ENCODE peak calls at places on chromosomes 3 and 15, in ten cellular contexts. P, Y, Q, A, E, R, G, F, W and J are unnamed samples.
A peak's percentile ranks its signal among the peaks of the same experiment; 100 is the strongest.

GRCh38 chr3:134801204-134801958 is 6.3 kb downstream of the EPHB1 start:
- DNase-seq in W (no peak), R (no peak), Q (no peak), G (no peak), A (no peak), Y (no peak), P (no peak), F (no peak), E (no peak), J (no peak)

GRCh38 chr3:196288141-196288460 is 575 bp upstream of the PCYT1A start:
- DNase-seq in W (no peak), R (no peak), A (peak; percentile 35), P (no peak), Q (no peak), Y (no peak), G (no peak), E (no peak), F (peak; percentile 19), J (no peak)

GRCh38 chr15:101206173-101206572 is 45.7 kb downstream of the CHSY1 start:
- DNase-seq in Q (no peak), G (no peak), P (no peak), F (peak; percentile 95), W (no peak), E (no peak), R (no peak), A (no peak), Y (no peak), J (no peak)

GRCh38 chr3:99249627-99250026 is 348.1 kb upstream of the DCBLD2 start:
- DNase-seq in Q (no peak), A (no peak), P (no peak), R (no peak), W (no peak), G (no peak), F (no peak), E (no peak), Y (no peak), J (no peak)

GRCh38 chr3:10344944-10345575 is 24.1 kb upstream of the SEC13 start:
- DNase-seq in Q (no peak), E (no peak), R (no peak), F (no peak), Y (no peak), A (no peak), G (no peak), P (peak; percentile 48), W (no peak), J (no peak)

GRCh38 chr3:80734483-80734882 is 966.7 kb upstream of the ROBO1 start:
- DNase-seq in F (no peak), P (no peak), Y (no peak), W (no peak), E (no peak), R (no peak), Q (no peak), A (no peak), G (no peak), J (no peak)

GRCh38 chr15:96849501-96849900 is 519.0 kb downstream of the NR2F2 start:
- DNase-seq in P (no peak), Y (no peak), A (no peak), Q (no peak), F (peak; percentile 38), W (no peak), E (no peak), G (no peak), R (no peak), J (no peak)

GRCh38 chr3:182979719-182980191 is 583 bp downstream of the DCUN1D1 start:
- DNase-seq in F (peak; percentile 5), R (no peak), Q (peak; percentile 35), P (no peak), A (peak; percentile 6), G (no peak), E (peak; percentile 39), W (peak; percentile 40), Y (peak; percentile 68), J (peak; percentile 24)

GRCh38 chr3:42706721-42707619 is 4.4 kb upstream of the HHATL start:
- DNase-seq in E (no peak), G (no peak), W (no peak), Q (no peak), P (no peak), Y (peak; percentile 40), F (no peak), R (no peak), A (no peak), J (no peak)

GRCh38 chr3:138497021-138497420 is 62.6 kb downstream of the ESYT3 start:
- DNase-seq in Q (no peak), E (no peak), W (no peak), A (no peak), P (no peak), Y (no peak), R (no peak), G (no peak), F (no peak), J (no peak)

GRCh38 chr3:9146367-9147071 is 102.9 kb downstream of the SRGAP3 start:
- DNase-seq in E (no peak), P (no peak), W (no peak), R (no peak), A (no peak), G (no peak), Q (peak; percentile 51), Y (no peak), F (no peak), J (no peak)

GRCh38 chr3:35777563-35777962 is 138.2 kb downstream of the ARPP21 start:
- DNase-seq in P (no peak), F (no peak), Q (no peak), R (no peak), A (no peak), E (no peak), W (no peak), G (no peak), Y (no peak), J (no peak)

GRCh38 chr15:29596266-29596665 is 226.0 kb downstream of the TJP1 start:
- DNase-seq in A (no peak), E (no peak), Q (no peak), F (peak; percentile 45), R (peak; percentile 4), W (no peak), G (no peak), Y (no peak), P (no peak), J (no peak)

GRCh38 chr15:69997701-69998273 is 99.9 kb downstream of the TLE3 start:
- DNase-seq in W (peak; percentile 62), A (no peak), P (no peak), Q (peak; percentile 84), Y (no peak), R (peak; percentile 7), E (no peak), G (no peak), F (peak; percentile 4), J (no peak)

GRCh38 chr3:138461246-138461645 is 26.8 kb downstream of the ESYT3 start:
- DNase-seq in F (peak; percentile 16), E (no peak), R (no peak), G (no peak), P (peak; percentile 43), W (no peak), Y (no peak), A (no peak), Q (no peak), J (no peak)

GRCh38 chr15:83210619-83211018 is 3.0 kb upstream of the HDGFL3 start:
- DNase-seq in P (no peak), E (no peak), F (no peak), R (no peak), Y (no peak), G (no peak), W (peak; percentile 56), A (no peak), Q (no peak), J (no peak)

GRCh38 chr3:196219970-196220311 is 3.6 kb downstream of the SLC51A start:
- DNase-seq in W (no peak), R (no peak), A (no peak), G (no peak), Y (no peak), E (no peak), Q (no peak), F (no peak), P (no peak), J (no peak)

GRCh38 chr15:48718646-48719045 is 73.1 kb upstream of the FBN1 start:
- DNase-seq in A (no peak), G (no peak), W (no peak), P (no peak), Y (no peak), E (no peak), R (no peak), Q (no peak), F (peak; percentile 59), J (no peak)

DNA sequence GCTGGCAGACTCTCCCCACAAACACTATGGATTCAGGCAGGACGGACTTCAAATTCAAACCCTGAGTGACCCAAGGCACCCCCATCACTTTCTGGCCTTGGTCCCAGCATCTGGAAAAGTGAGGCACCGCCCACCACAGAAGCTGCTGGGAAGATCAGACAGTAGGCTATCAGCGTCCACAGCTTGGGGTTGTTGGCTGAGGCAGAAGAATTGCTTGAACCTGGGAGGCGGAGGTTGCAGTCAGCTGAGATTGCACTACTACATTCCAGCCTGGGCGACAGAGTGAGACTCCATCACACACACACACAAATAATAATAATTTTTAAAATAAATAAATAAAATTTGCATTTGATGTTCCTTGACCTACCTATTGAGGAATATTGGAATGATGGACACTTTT is 8.4 kb downstream of the PFKFB4 start:
- DNase-seq in E (no peak), Q (no peak), R (no peak), P (no peak), G (no peak), F (no peak), W (no peak), Y (no peak), A (no peak), J (no peak)
- TF ChIP-seq POLR2A in E (no peak), Q (no peak), R (no peak), P (no peak), G (no peak), F (no peak), W (no peak), Y (no peak), A (no peak), J (no peak)

GRCh38 chr3:12138044-12138443 is 20.7 kb downstream of the TIMP4 start:
- DNase-seq in Y (no peak), W (peak; percentile 10), A (peak; percentile 13), R (peak; percentile 8), G (no peak), Q (peak; percentile 35), E (peak; percentile 47), P (no peak), F (peak; percentile 24), J (no peak)
- TF ChIP-seq CTCF in Y (no peak), W (no peak), A (peak; percentile 73), R (peak; percentile 53), G (peak; percentile 47), Q (no peak), E (peak; percentile 12), P (no peak), F (peak; percentile 48), J (peak; percentile 15)

DNA sequence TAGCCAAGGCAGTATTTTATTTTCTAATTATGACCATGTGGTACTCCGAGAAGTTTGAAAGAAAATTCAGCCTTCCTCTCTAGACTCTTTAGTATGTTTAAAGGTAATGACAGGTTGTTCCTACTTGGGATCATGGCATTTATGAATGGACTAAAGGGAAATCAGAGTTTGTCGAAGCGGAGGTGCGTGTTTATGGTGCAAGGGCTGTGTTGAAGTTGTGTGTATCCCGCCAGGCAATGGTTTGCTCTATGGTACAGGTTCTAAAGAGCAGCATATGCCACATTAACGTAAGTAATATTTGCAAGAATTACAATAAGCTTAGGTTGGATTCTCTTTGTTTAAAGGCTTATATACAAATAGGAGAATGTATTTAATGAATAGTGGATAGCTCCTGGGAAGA is 733 bp downstream of the EPHA3 start:
- DNase-seq in A (no peak), R (no peak), F (no peak), G (no peak), W (no peak), Y (no peak), P (no peak), Q (no peak), E (no peak), J (no peak)
- H3K4me3 ChIP-seq in A (peak overlapping the region; percentile 35), R (no peak overlapping the region), F (no peak overlapping the region), G (no peak overlapping the region), W (no peak overlapping the region), Y (peak overlapping the region; percentile 43), P (peak overlapping the region; percentile 65), Q (no peak overlapping the region), E (peak overlapping the region; percentile 33), J (peak overlapping the region; percentile 27)

GRCh38 chr3:19124752-19125151 is 23.6 kb upstream of the KCNH8 start:
- DNase-seq in Y (no peak), P (no peak), F (no peak), Q (no peak), W (no peak), E (no peak), R (no peak), A (no peak), G (no peak), J (no peak)
- TF ChIP-seq POLR2A in Y (no peak), P (no peak), F (no peak), Q (no peak), W (no peak), E (no peak), R (no peak), A (no peak), G (no peak), J (no peak)